ENCODE peak calls at places on chromosomes 12 and 14, in four cellular contexts. One of them, this sample, is unnamed.

GRCh38 chr12:120763250-120763649 is 37.6 kb downstream of the ACADS start:
- DNase-seq in ovary: no peak
- DNase-seq in K562: no peak
- DNase-seq in IMR-90: no peak
- DNase-seq in this sample: no peak

GRCh38 chr12:94001691-94002090 is 146.7 kb upstream of the PLXNC1 start:
- DNase-seq in ovary: no peak
- DNase-seq in K562: no peak
- DNase-seq in IMR-90: no peak
- DNase-seq in this sample: no peak

GRCh38 chr14:90491221-90491867 is 94.5 kb downstream of the CALM1 start:
- DNase-seq in ovary: peak; percentile 91
- DNase-seq in K562: no peak
- DNase-seq in IMR-90: peak; percentile 58
- DNase-seq in this sample: no peak

GRCh38 chr14:99537399-99537798 is 56.2 kb downstream of the CCNK start:
- DNase-seq in ovary: peak; percentile 63
- DNase-seq in K562: no peak
- DNase-seq in IMR-90: peak; percentile 83
- DNase-seq in this sample: no peak

GRCh38 chr12:52186135-52186840 is 5.5 kb downstream of the KRT80 start:
- DNase-seq in ovary: no peak
- DNase-seq in K562: no peak
- DNase-seq in IMR-90: peak; percentile 87
- DNase-seq in this sample: no peak

GRCh38 chr12:90995041-90995440 is 9.7 kb downstream of the EPYC start:
- DNase-seq in ovary: no peak
- DNase-seq in K562: no peak
- DNase-seq in IMR-90: no peak
- DNase-seq in this sample: no peak

GRCh38 chr12:9736931-9737705 is 4.2 kb upstream of the CLECL1 start:
- DNase-seq in ovary: no peak
- DNase-seq in K562: no peak
- DNase-seq in IMR-90: no peak
- DNase-seq in this sample: no peak

GRCh38 chr12:57755454-57756372 is 810 bp downstream of the MARCHF9 start:
- DNase-seq in ovary: peak; percentile 55
- DNase-seq in K562: peak; percentile 44
- DNase-seq in IMR-90: no peak
- DNase-seq in this sample: peak; percentile 80

GRCh38 chr12:86914716-86915115 is 658.5 kb upstream of the MGAT4C start:
- DNase-seq in ovary: no peak
- DNase-seq in K562: no peak
- DNase-seq in IMR-90: peak; percentile 58
- DNase-seq in this sample: no peak

GRCh38 chr14:23406244-23406643 is 1.8 kb downstream of the MYH6 start:
- DNase-seq in ovary: no peak
- DNase-seq in K562: no peak
- DNase-seq in IMR-90: no peak
- DNase-seq in this sample: no peak

GRCh38 chr12:121894633-121895032 is 6.0 kb downstream of the PSMD9 start:
- DNase-seq in ovary: no peak
- DNase-seq in K562: peak; percentile 47
- DNase-seq in IMR-90: peak; percentile 52
- DNase-seq in this sample: no peak

GRCh38 chr12:124370851-124371250 is 76.0 kb downstream of the RFLNA start:
- DNase-seq in ovary: no peak
- DNase-seq in K562: no peak
- DNase-seq in IMR-90: no peak
- DNase-seq in this sample: no peak

GRCh38 chr14:98507269-98507668 is 764.7 kb downstream of the BCL11B start:
- DNase-seq in ovary: no peak
- DNase-seq in K562: no peak
- DNase-seq in IMR-90: no peak
- DNase-seq in this sample: no peak

GRCh38 chr14:59004012-59004411 is 184.5 kb upstream of the DAAM1 start:
- DNase-seq in ovary: no peak
- DNase-seq in K562: no peak
- DNase-seq in IMR-90: peak; percentile 14
- DNase-seq in this sample: no peak

GRCh38 chr14:52380294-52380693 is 66.2 kb downstream of the PTGER2 start:
- DNase-seq in ovary: no peak
- DNase-seq in K562: no peak
- DNase-seq in IMR-90: peak; percentile 75
- DNase-seq in this sample: no peak

GRCh38 chr12:51897181-51897580 is 9.3 kb downstream of the ANKRD33 start:
- DNase-seq in ovary: no peak
- DNase-seq in K562: no peak
- DNase-seq in IMR-90: no peak
- DNase-seq in this sample: no peak

GRCh38 chr14:85811340-85811739 is 281.4 kb downstream of the FLRT2 start:
- DNase-seq in ovary: no peak
- DNase-seq in K562: no peak
- DNase-seq in IMR-90: no peak
- DNase-seq in this sample: no peak

GRCh38 chr12:79661629-79662028 is 29.1 kb downstream of the PAWR start:
- DNase-seq in ovary: no peak
- DNase-seq in K562: no peak
- DNase-seq in IMR-90: peak; percentile 58
- DNase-seq in this sample: no peak

GRCh38 chr14:95619785-95620417 is 66.3 kb upstream of the TCL1B start:
- DNase-seq in ovary: no peak
- DNase-seq in K562: no peak
- DNase-seq in IMR-90: no peak
- DNase-seq in this sample: no peak

GRCh38 chr14:54420478-54421116 is 20.6 kb downstream of the CNIH1 start:
- DNase-seq in ovary: no peak
- DNase-seq in K562: peak; percentile 36
- DNase-seq in IMR-90: peak; percentile 58
- DNase-seq in this sample: peak; percentile 75

GRCh38 chr14:74510211-74510931 is 16.8 kb downstream of the ISCA2 start:
- DNase-seq in ovary: peak; percentile 23
- DNase-seq in K562: no peak
- DNase-seq in IMR-90: peak; percentile 67
- DNase-seq in this sample: peak; percentile 28

GRCh38 chr12:65607271-65607880 is 216.9 kb upstream of the HMGA2 start:
- DNase-seq in ovary: no peak
- DNase-seq in K562: no peak
- DNase-seq in IMR-90: no peak
- DNase-seq in this sample: no peak

GRCh38 chr12:54350743-54351142 is 13.5 kb downstream of the GPR84 start:
- DNase-seq in ovary: no peak
- DNase-seq in K562: no peak
- DNase-seq in IMR-90: no peak
- DNase-seq in this sample: no peak

GRCh38 chr12:69698054-69698453 is 1.0 kb downstream of the BEST3 start:
- DNase-seq in ovary: no peak
- DNase-seq in K562: no peak
- DNase-seq in IMR-90: no peak
- DNase-seq in this sample: no peak

GRCh38 chr12:89450922-89451321 is 73.7 kb downstream of the GALNT4 start:
- DNase-seq in ovary: no peak
- DNase-seq in K562: no peak
- DNase-seq in IMR-90: peak; percentile 76
- DNase-seq in this sample: no peak

GRCh38 chr12:48000878-48001321 is 3.4 kb downstream of the COL2A1 start:
- DNase-seq in ovary: no peak
- DNase-seq in K562: peak; percentile 16
- DNase-seq in IMR-90: peak; percentile 47
- DNase-seq in this sample: peak; percentile 44

DNA sequence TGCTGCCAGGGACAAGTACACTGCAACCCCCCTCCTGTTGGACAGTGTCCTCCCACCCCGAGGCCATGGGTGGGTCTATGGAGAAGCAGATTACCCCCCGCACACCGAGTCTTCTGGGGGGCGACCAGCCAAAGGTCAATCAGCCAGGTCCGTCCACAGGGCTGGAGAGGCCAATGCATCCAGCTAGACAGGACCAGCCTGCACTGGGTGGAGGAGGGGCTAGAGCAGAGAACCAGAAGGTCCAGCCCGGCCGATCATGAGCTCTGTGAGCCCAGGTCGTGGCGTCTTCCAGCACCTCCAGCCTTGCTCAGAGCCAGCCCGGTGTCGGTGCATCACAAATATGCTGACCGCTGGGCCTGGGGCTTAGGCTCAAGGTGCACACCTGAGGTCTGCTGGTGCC is 8.2 kb upstream of the ADSS1 start:
- DNase-seq in ovary: no peak
- DNase-seq in K562: no peak
- DNase-seq in IMR-90: no peak
- DNase-seq in this sample: no peak
- H3K36me3 ChIP-seq in ovary: no peaks in the 10 kb centered on the region
- H3K36me3 ChIP-seq in K562: peaks cover 3% of the 10 kb centered on the region
- H3K36me3 ChIP-seq in IMR-90: peaks cover 70% of the 10 kb centered on the region
- H3K36me3 ChIP-seq in this sample: no peaks in the 10 kb centered on the region

GRCh38 chr14:66404051-66404450 is 82.1 kb upstream of the CCDC196 start:
- DNase-seq in ovary: no peak
- DNase-seq in K562: no peak
- DNase-seq in IMR-90: no peak
- DNase-seq in this sample: no peak

GRCh38 chr14:66405158-66405557 is 81.0 kb upstream of the CCDC196 start:
- DNase-seq in ovary: no peak
- DNase-seq in K562: peak; percentile 14
- DNase-seq in IMR-90: peak; percentile 1
- DNase-seq in this sample: no peak

GRCh38 chr14:66401447-66402095 is 84.6 kb upstream of the CCDC196 start:
- DNase-seq in ovary: no peak
- DNase-seq in K562: no peak
- DNase-seq in IMR-90: no peak
- DNase-seq in this sample: no peak

GRCh38 chr14:66398437-66398836 is 87.7 kb upstream of the CCDC196 start:
- DNase-seq in ovary: no peak
- DNase-seq in K562: no peak
- DNase-seq in IMR-90: no peak
- DNase-seq in this sample: no peak

GRCh38 chr14:66403183-66403582 is 83.0 kb upstream of the CCDC196 start:
- DNase-seq in ovary: no peak
- DNase-seq in K562: peak; percentile 0
- DNase-seq in IMR-90: peak; percentile 28
- DNase-seq in this sample: no peak
- TF ChIP-seq POLR2A in ovary: no peak
- TF ChIP-seq POLR2A in K562: no peak
- TF ChIP-seq POLR2A in IMR-90: no peak
- TF ChIP-seq POLR2A in this sample: no peak

DNA sequence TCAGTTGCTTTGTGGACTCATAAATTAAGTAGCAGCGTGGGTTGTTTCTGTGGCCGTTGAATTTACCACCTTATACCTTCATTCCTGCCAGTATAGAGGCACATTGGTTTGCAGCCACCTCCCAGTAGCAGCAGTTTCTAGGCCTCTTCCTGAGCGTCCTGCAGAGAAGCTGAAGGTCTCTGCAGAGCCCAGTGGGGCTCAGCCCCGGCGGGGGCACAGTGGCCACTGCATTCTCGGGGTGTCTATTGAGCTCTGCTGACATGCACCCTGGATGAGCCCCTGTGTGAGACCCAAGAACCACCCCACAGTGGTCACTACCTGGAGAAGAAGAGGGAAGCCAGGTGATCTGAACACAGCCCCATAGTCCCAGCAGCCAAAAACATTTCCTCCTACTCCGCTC is 57.7 kb upstream of the DYNC1H1 start:
- DNase-seq in ovary: no peak
- DNase-seq in K562: no peak
- DNase-seq in IMR-90: no peak
- DNase-seq in this sample: no peak
- H3K36me3 ChIP-seq in ovary: no peaks in the 10 kb centered on the region
- H3K36me3 ChIP-seq in K562: peaks cover 84% of the 10 kb centered on the region
- H3K36me3 ChIP-seq in IMR-90: peaks cover 48% of the 10 kb centered on the region
- H3K36me3 ChIP-seq in this sample: no peaks in the 10 kb centered on the region

DNA sequence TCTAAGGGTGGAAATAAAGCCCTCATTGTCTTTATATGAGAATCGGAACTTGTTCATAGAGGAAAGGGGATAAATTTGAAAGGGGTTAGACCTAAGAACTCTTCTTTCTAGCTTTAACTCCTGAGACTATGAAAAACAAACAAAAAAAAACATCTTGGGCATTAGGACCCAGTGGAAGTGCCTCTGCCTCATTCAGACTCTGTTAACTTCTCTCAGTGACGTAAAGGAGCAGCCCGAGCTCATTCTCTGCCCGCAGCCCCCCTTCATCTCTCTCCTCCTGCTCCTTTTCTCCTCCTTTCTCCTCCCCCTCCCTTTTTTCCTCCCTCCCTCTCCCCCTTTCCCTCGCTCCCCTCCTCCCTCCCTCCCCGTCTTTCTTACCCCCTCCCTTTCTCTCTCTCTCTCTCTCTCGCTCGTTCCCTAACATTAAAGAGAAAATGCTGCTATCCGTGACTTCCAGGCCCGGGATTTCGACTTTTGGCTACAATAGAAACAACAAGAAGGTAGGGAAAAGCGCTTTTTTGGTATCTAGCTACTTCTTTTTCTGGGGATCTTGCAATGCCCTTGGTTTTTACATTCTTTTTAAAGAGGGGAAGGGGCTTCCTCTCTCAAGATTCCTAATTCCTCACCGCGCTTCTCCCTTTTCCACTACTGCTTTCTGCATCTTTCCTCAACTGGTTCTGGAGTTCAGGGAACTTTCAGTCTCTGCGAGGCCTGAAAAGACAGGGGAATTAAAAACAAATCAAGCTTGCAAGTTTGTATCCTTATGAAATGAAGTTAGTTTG is at the start of gene RBMS2:
- DNase-seq in ovary: peak; percentile 81
- DNase-seq in K562: peak; percentile 58
- DNase-seq in IMR-90: peak; percentile 94
- DNase-seq in this sample: peak; percentile 53
- TF ChIP-seq POLR2A in ovary: peak; percentile 15
- TF ChIP-seq POLR2A in K562: no peak
- TF ChIP-seq POLR2A in IMR-90: no peak
- TF ChIP-seq POLR2A in this sample: no peak

GRCh38 chr12:130479401-130480125 is 141.9 kb downstream of the PIWIL1 start:
- DNase-seq in ovary: no peak
- DNase-seq in K562: no peak
- DNase-seq in IMR-90: no peak
- DNase-seq in this sample: no peak
- H3K36me3 ChIP-seq in ovary: no peaks in the 10 kb centered on the region
- H3K36me3 ChIP-seq in K562: no peaks in the 10 kb centered on the region
- H3K36me3 ChIP-seq in IMR-90: no peaks in the 10 kb centered on the region
- H3K36me3 ChIP-seq in this sample: no peaks in the 10 kb centered on the region

GRCh38 chr12:104296718-104297117 is 6.8 kb upstream of the EID3 start:
- DNase-seq in ovary: no peak
- DNase-seq in K562: no peak
- DNase-seq in IMR-90: no peak
- DNase-seq in this sample: no peak

GRCh38 chr12:104297477-104298113 is 5.9 kb upstream of the EID3 start:
- DNase-seq in ovary: no peak
- DNase-seq in K562: no peak
- DNase-seq in IMR-90: no peak
- DNase-seq in this sample: no peak

GRCh38 chr12:104295954-104296353 is 7.6 kb upstream of the EID3 start:
- DNase-seq in ovary: no peak
- DNase-seq in K562: no peak
- DNase-seq in IMR-90: no peak
- DNase-seq in this sample: no peak

GRCh38 chr12:104292872-104293794 is 10.4 kb upstream of the EID3 start:
- DNase-seq in ovary: no peak
- DNase-seq in K562: no peak
- DNase-seq in IMR-90: no peak
- DNase-seq in this sample: no peak

GRCh38 chr12:104294845-104295674 is 8.5 kb upstream of the EID3 start:
- DNase-seq in ovary: no peak
- DNase-seq in K562: no peak
- DNase-seq in IMR-90: no peak
- DNase-seq in this sample: no peak
- TF ChIP-seq POLR2A in ovary: no peak
- TF ChIP-seq POLR2A in K562: no peak
- TF ChIP-seq POLR2A in IMR-90: no peak
- TF ChIP-seq POLR2A in this sample: no peak

This sample was measured in Peyer's patch.